ENCODE peak calls at places on chromosomes 11 and 22, in nine cellular contexts. D, U, M, H, K, J, X, F and I are unnamed samples.

GRCh38 chr11:64036081-64037026 is 623 bp downstream of the FLRT1 start:
- DNase-seq in F (peak; percentile 68), M (peak; percentile 60), D (no peak), U (peak; percentile 69), X (peak; percentile 45), J (peak; percentile 35), K (peak; percentile 54), H (peak; percentile 35), I (peak; percentile 59)

GRCh38 chr22:29724843-29725242 is 5.0 kb downstream of the CABP7 start:
- DNase-seq in K (no peak), M (no peak), U (no peak), H (no peak), F (no peak), D (no peak), J (no peak), X (no peak), I (no peak)

GRCh38 chr11:64638017-64638664 is 47.1 kb downstream of the SLC22A12 start:
- DNase-seq in J (no peak), M (peak; percentile 73), F (peak; percentile 82), X (no peak), U (no peak), D (no peak), H (no peak), K (peak; percentile 61), I (no peak)

GRCh38 chr11:133291672-133292265 is 240.5 kb downstream of the OPCML start:
- DNase-seq in D (no peak), J (no peak), F (no peak), M (peak; percentile 5), U (no peak), K (no peak), H (no peak), X (no peak), I (no peak)

GRCh38 chr11:65571940-65572339 is 398 bp upstream of the FAM89B start:
- DNase-seq in X (no peak), D (no peak), F (peak; percentile 88), M (peak; percentile 70), H (peak; percentile 44), J (peak; percentile 54), U (no peak), K (peak; percentile 87), I (peak; percentile 84)

GRCh38 chr11:120884290-120885020 is 139.4 kb upstream of the TBCEL start:
- DNase-seq in X (no peak), F (peak; percentile 62), K (peak; percentile 26), M (no peak), U (no peak), J (no peak), D (no peak), H (no peak), I (no peak)

GRCh38 chr11:76629853-76630599 is 40.5 kb downstream of the LRRC32 start:
- DNase-seq in J (no peak), U (peak; percentile 53), H (peak; percentile 18), F (no peak), X (peak; percentile 75), D (no peak), K (peak; percentile 37), M (peak; percentile 52), I (no peak)

GRCh38 chr11:131899954-131900580 is 529.7 kb downstream of the NTM start:
- DNase-seq in M (no peak), F (no peak), H (no peak), U (no peak), K (no peak), J (no peak), D (no peak), X (peak; percentile 34), I (no peak)

GRCh38 chr11:6604081-6604626 is 580 bp downstream of the ILK start:
- DNase-seq in J (peak; percentile 71), D (peak; percentile 23), U (no peak), K (peak; percentile 59), X (no peak), M (peak; percentile 79), H (peak; percentile 70), F (peak; percentile 79), I (peak; percentile 37)

GRCh38 chr11:61718613-61719302 is 33.7 kb upstream of the MYRF start:
- DNase-seq in D (no peak), M (peak; percentile 65), X (peak; percentile 51), F (peak; percentile 93), H (peak; percentile 74), J (peak; percentile 64), K (peak; percentile 85), U (no peak), I (no peak)

GRCh38 chr11:114075891-114076441 is 16.5 kb downstream of the ZBTB16 start:
- DNase-seq in M (peak; percentile 80), F (peak; percentile 89), U (peak; percentile 38), H (peak; percentile 24), J (peak; percentile 74), K (peak; percentile 88), X (no peak), D (no peak), I (peak; percentile 51)

GRCh38 chr11:125229916-125230315 is 65.4 kb downstream of the PKNOX2 start:
- DNase-seq in K (no peak), U (no peak), D (no peak), H (no peak), J (no peak), F (no peak), X (no peak), M (no peak), I (no peak)

GRCh38 chr11:72439455-72439854 is 5.1 kb upstream of the CLPB start:
- DNase-seq in X (no peak), U (no peak), K (no peak), H (peak; percentile 63), D (no peak), M (no peak), J (peak; percentile 62), F (no peak), I (peak; percentile 33)

DNA sequence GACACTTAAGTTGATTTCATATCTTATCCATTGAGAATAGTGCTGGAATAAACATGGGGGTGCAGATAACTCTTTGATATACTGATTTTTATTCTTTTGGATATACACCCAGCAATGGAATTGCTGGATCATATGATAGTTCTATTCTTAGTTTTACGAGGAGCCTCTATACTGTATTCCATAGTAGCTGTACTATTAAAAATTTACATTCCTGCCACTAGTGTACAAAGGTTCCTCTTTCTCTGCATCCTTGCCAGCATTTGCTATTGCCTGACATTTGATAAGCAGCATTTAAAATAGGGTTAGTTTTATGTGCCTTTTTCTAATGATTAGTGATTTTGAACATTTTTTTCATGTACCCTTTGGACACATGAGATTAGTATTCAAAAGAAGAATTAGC is 554.2 kb downstream of the JRKL start:
- DNase-seq in F (no peak), M (no peak), K (peak; percentile 3), J (no peak), D (no peak), U (no peak), H (no peak), X (no peak), I (peak; percentile 25)
- H3K4me3 ChIP-seq in F (no peak overlapping the region), M (no peak overlapping the region), K (no peak overlapping the region), J (no peak overlapping the region), D (no peak overlapping the region), U (no peak overlapping the region), H (no peak overlapping the region), X (no peak overlapping the region), I (no peak overlapping the region)

GRCh38 chr22:47165338-47165931 is 403.0 kb downstream of the TBC1D22A start:
- DNase-seq in M (no peak), D (no peak), K (no peak), U (peak; percentile 48), J (no peak), F (peak; percentile 45), X (no peak), H (no peak), I (no peak)
- H3K4me3 ChIP-seq in M (no peak overlapping the region), D (no peak overlapping the region), K (no peak overlapping the region), U (no peak overlapping the region), J (no peak overlapping the region), F (no peak overlapping the region), X (no peak overlapping the region), H (no peak overlapping the region), I (no peak overlapping the region)

DNA sequence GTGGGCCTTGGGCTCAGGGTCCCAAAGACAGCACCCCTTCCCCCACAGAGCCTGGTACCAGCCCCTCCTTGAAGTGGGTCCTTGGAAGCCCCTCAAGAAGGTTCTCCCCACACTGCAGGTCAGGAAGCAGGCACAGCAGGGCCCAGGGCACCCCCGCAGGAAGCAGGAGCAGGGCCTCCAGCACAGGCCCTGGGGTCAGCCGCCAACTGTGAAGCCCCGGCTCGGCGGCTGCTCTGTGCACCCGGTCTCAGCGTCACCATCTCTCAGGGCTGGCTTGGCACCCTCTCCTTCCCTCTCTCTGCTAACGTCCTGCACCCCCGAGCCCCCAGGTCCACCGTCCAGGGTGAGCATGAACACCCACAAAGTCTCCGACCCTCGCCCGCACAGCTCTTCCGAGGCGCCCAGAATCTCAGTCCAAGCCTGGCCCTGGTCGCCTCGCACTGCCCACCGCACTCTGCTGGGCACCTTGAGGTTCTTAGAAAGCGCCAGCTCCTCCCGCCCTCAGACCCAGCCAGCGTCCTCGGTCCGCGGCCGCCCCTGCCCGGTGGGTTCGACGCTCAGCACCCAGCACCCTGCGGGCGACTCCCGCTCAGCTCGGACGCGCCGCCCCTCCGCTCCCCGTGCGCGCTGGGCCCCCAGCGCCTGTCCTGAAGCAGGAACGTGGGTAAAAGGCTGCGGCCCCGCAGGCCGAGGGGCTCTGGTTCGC is 1.4 kb upstream of the SIGIRR start:
- DNase-seq in M (no peak), J (no peak), F (no peak), D (no peak), H (no peak), X (no peak), K (peak; percentile 39), U (peak; percentile 55), I (no peak)
- H3K4me3 ChIP-seq in M (peak overlapping the region; percentile 61), J (peak overlapping the region; percentile 29), F (peak overlapping the region; percentile 67), D (peak overlapping the region; percentile 82), H (peak overlapping the region; percentile 41), X (peak overlapping the region; percentile 68), K (peak overlapping the region; percentile 78), U (peak overlapping the region; percentile 48), I (peak overlapping the region; percentile 80)

GRCh38 chr22:22935546-22936157 is 48.0 kb downstream of the IGLL5 start:
- DNase-seq in M (no peak), F (peak; percentile 64), U (no peak), J (no peak), X (no peak), H (no peak), D (no peak), K (peak; percentile 24), I (no peak)
- H3K4me3 ChIP-seq in M (no peak overlapping the region), F (no peak overlapping the region), U (no peak overlapping the region), J (no peak overlapping the region), X (no peak overlapping the region), H (no peak overlapping the region), D (no peak overlapping the region), K (no peak overlapping the region), I (no peak overlapping the region)

GRCh38 chr22:45101828-45102227 is 61.9 kb upstream of the NUP50 start:
- DNase-seq in U (no peak), K (peak; percentile 91), X (peak; percentile 21), D (no peak), F (peak; percentile 88), H (peak; percentile 72), J (peak; percentile 60), M (peak; percentile 69), I (peak; percentile 68)
- H3K4me3 ChIP-seq in U (no peak overlapping the region), K (no peak overlapping the region), X (no peak overlapping the region), D (no peak overlapping the region), F (no peak overlapping the region), H (no peak overlapping the region), J (no peak overlapping the region), M (no peak overlapping the region), I (no peak overlapping the region)

GRCh38 chr11:119370486-119371046 is 10.9 kb downstream of the USP2 start:
- DNase-seq in F (peak; percentile 68), J (no peak), M (peak; percentile 51), H (no peak), X (peak; percentile 68), D (no peak), K (no peak), U (no peak), I (no peak)
- H3K4me3 ChIP-seq in F (no peak overlapping the region), J (no peak overlapping the region), M (no peak overlapping the region), H (no peak overlapping the region), X (peak overlapping the region; percentile 56), D (no peak overlapping the region), K (no peak overlapping the region), U (no peak overlapping the region), I (no peak overlapping the region)

GRCh38 chr11:71118671-71119250 is 133.6 kb downstream of the SHANK2 start:
- DNase-seq in K (no peak), X (no peak), F (no peak), M (no peak), J (no peak), D (no peak), H (no peak), U (no peak), I (no peak)
- H3K4me3 ChIP-seq in K (no peak overlapping the region), X (no peak overlapping the region), F (no peak overlapping the region), M (no peak overlapping the region), J (no peak overlapping the region), D (no peak overlapping the region), H (no peak overlapping the region), U (no peak overlapping the region), I (no peak overlapping the region)